ENCODE peak calls at places on chromosome 11, in six cellular contexts. R is testis, O is neural progenitor cell, W is psoas muscle, P is sigmoid colon, V is tibial artery. H is an unnamed sample.

GRCh38 chr11:116357769-116358544 is 414.8 kb downstream of the BUD13 start:
- DNase-seq in R (peak; percentile 61), O (peak; percentile 93), W (no peak), P (no peak), V (no peak), H (no peak)

GRCh38 chr11:3879967-3880542 is 24.6 kb downstream of the STIM1 start:
- DNase-seq in R (no peak), O (no peak), W (no peak), P (no peak), V (no peak), H (no peak)

GRCh38 chr11:16820324-16821092 is 82.1 kb downstream of the C11orf58 start:
- DNase-seq in R (peak; percentile 94), O (peak; percentile 90), W (peak; percentile 75), P (peak; percentile 83), V (peak; percentile 83), H (no peak)

GRCh38 chr11:17905477-17905876 is 107.4 kb downstream of the SERGEF start:
- DNase-seq in R (no peak), O (no peak), W (no peak), P (no peak), V (no peak), H (no peak)

GRCh38 chr11:22778642-22779041 is 51.0 kb downstream of the SVIP start:
- DNase-seq in R (no peak), O (no peak), W (no peak), P (no peak), V (no peak), H (no peak)

GRCh38 chr11:132650969-132651720 is 881.2 kb downstream of the OPCML start:
- DNase-seq in R (no peak), O (no peak), W (no peak), P (no peak), V (no peak), H (peak; percentile 72)

GRCh38 chr11:28679795-28680194 is 571.6 kb downstream of the METTL15 start:
- DNase-seq in R (no peak), O (no peak), W (no peak), P (no peak), V (no peak), H (no peak)

GRCh38 chr11:76666408-76666807 is 4.1 kb downstream of the LRRC32 start:
- DNase-seq in R (peak; percentile 32), O (peak; percentile 74), W (peak; percentile 60), P (peak; percentile 69), V (peak; percentile 87), H (no peak)

GRCh38 chr11:125957623-125958330 is 11.9 kb downstream of the VSIG10L2 start:
- DNase-seq in R (no peak), O (no peak), W (no peak), P (no peak), V (no peak), H (no peak)

GRCh38 chr11:36345084-36345511 is 49.0 kb downstream of the PRR5L start:
- DNase-seq in R (no peak), O (no peak), W (no peak), P (no peak), V (no peak), H (peak; percentile 80)

GRCh38 chr11:71097506-71098240 is 154.7 kb downstream of the SHANK2 start:
- DNase-seq in R (no peak), O (no peak), W (no peak), P (no peak), V (no peak), H (no peak)

GRCh38 chr11:120964857-120965256 is 59.0 kb upstream of the TBCEL start:
- DNase-seq in R (no peak), O (no peak), W (no peak), P (no peak), V (no peak), H (no peak)

GRCh38 chr11:79212711-79213110 is 228.1 kb downstream of the TENM4 start:
- DNase-seq in R (no peak), O (peak; percentile 15), W (no peak), P (no peak), V (no peak), H (no peak)

GRCh38 chr11:29963068-29963467 is 53.8 kb downstream of the KCNA4 start:
- DNase-seq in R (no peak), O (no peak), W (no peak), P (no peak), V (no peak), H (no peak)
- H3K27ac ChIP-seq in R (no peak overlapping the region), O (no peak overlapping the region), W (no peak overlapping the region), P (no peak overlapping the region), V (no peak overlapping the region), H (no peak overlapping the region)

GRCh38 chr11:61336171-61336935 is 3.3 kb downstream of the TKFC start:
- DNase-seq in R (peak; percentile 84), O (peak; percentile 92), W (peak; percentile 77), P (peak; percentile 88), V (peak; percentile 86), H (peak; percentile 93)
- H3K27ac ChIP-seq in R (peak overlapping the region; percentile 82), O (no peak overlapping the region), W (peak overlapping the region; percentile 48), P (no peak overlapping the region), V (peak overlapping the region; percentile 54), H (peak overlapping the region; percentile 51)

GRCh38 chr11:44943696-44944095 is 7.0 kb downstream of the TP53I11 start:
- DNase-seq in R (no peak), O (no peak), W (no peak), P (no peak), V (no peak), H (no peak)
- H3K27ac ChIP-seq in R (no peak overlapping the region), O (no peak overlapping the region), W (no peak overlapping the region), P (no peak overlapping the region), V (no peak overlapping the region), H (no peak overlapping the region)

GRCh38 chr11:33064033-33064825 is 24.9 kb downstream of the TCP11L1 start:
- DNase-seq in R (no peak), O (no peak), W (no peak), P (no peak), V (no peak), H (no peak)
- H3K27ac ChIP-seq in R (no peak overlapping the region), O (no peak overlapping the region), W (no peak overlapping the region), P (peak overlapping the region; percentile 87), V (no peak overlapping the region), H (peak overlapping the region; percentile 38)

GRCh38 chr11:46050065-46050464 is 71.2 kb downstream of the PHF21A start:
- DNase-seq in R (peak; percentile 20), O (peak; percentile 75), W (peak; percentile 17), P (peak; percentile 70), V (no peak), H (no peak)
- H3K27ac ChIP-seq in R (no peak overlapping the region), O (peak overlapping the region; percentile 85), W (no peak overlapping the region), P (peak overlapping the region; percentile 64), V (no peak overlapping the region), H (peak overlapping the region; percentile 26)

GRCh38 chr11:19868871-19869270 is 156.2 kb downstream of the NAV2 start:
- DNase-seq in R (no peak), O (no peak), W (no peak), P (no peak), V (no peak), H (no peak)
- H3K27ac ChIP-seq in R (no peak overlapping the region), O (no peak overlapping the region), W (peak overlapping the region; percentile 88), P (peak overlapping the region; percentile 62), V (peak overlapping the region; percentile 10), H (peak overlapping the region; percentile 42)

H was measured in esophagus muscularis mucosa.